ENCODE peak calls at places on chromosome 14, in nine cellular contexts. X is transverse colon, Z is prostate gland, R is endothelial cell of umbilical vein, N is sigmoid colon, D is GM12891, I is suprapubic skin, W is stomach, Y is H1. C is an unnamed sample.

GRCh38 chr14:68231832-68232642 is 412.5 kb downstream of the RAD51B start:
- DNase-seq in X (no peak), Z (no peak), R (peak; percentile 77), N (no peak), D (no peak), I (no peak), W (no peak), Y (no peak), C (no peak)

GRCh38 chr14:59126714-59127436 is 61.6 kb upstream of the DAAM1 start:
- DNase-seq in X (no peak), Z (peak; percentile 33), R (peak; percentile 64), N (no peak), D (no peak), I (no peak), W (no peak), Y (no peak), C (peak; percentile 6)

GRCh38 chr14:78016532-78016931 is 153.6 kb upstream of the NRXN3 start:
- DNase-seq in X (no peak), Z (no peak), R (no peak), N (no peak), D (no peak), I (no peak), W (no peak), Y (no peak), C (no peak)

GRCh38 chr14:69674546-69675245 is 63.3 kb downstream of the SUSD6 start:
- DNase-seq in X (no peak), Z (no peak), R (peak; percentile 64), N (no peak), D (no peak), I (no peak), W (no peak), Y (no peak), C (no peak)

GRCh38 chr14:68285421-68286179 is 466.0 kb downstream of the RAD51B start:
- DNase-seq in X (peak; percentile 23), Z (no peak), R (no peak), N (no peak), D (no peak), I (no peak), W (no peak), Y (no peak), C (no peak)

GRCh38 chr14:54529811-54530210 is 20.1 kb downstream of the CGRRF1 start:
- DNase-seq in X (peak; percentile 58), Z (peak; percentile 64), R (peak; percentile 90), N (no peak), D (no peak), I (no peak), W (no peak), Y (no peak), C (no peak)

GRCh38 chr14:100893760-100894159 is 9.8 kb downstream of the RTL1 start:
- DNase-seq in X (no peak), Z (no peak), R (no peak), N (peak; percentile 35), D (no peak), I (peak; percentile 34), W (peak; percentile 19), Y (no peak), C (no peak)

GRCh38 chr14:100434911-100435455 is 111.8 kb downstream of the SLC25A47 start:
- DNase-seq in X (no peak), Z (no peak), R (no peak), N (peak; percentile 19), D (no peak), I (no peak), W (no peak), Y (no peak), C (no peak)

GRCh38 chr14:39339003-39339402 is 93.2 kb downstream of the FBXO33 start:
- DNase-seq in X (no peak), Z (no peak), R (no peak), N (no peak), D (no peak), I (no peak), W (peak; percentile 68), Y (peak; percentile 17), C (no peak)

GRCh38 chr14:32635103-32635719 is 303.5 kb upstream of the NPAS3 start:
- DNase-seq in X (no peak), Z (no peak), R (peak; percentile 33), N (no peak), D (no peak), I (no peak), W (no peak), Y (no peak), C (no peak)

GRCh38 chr14:77067632-77068514 is 30.2 kb upstream of the CIPC start:
- DNase-seq in X (peak; percentile 78), Z (peak; percentile 61), R (peak; percentile 61), N (peak; percentile 89), D (no peak), I (no peak), W (peak; percentile 81), Y (peak; percentile 62), C (peak; percentile 61)

GRCh38 chr14:59277659-59278058 is 89.2 kb downstream of the DAAM1 start:
- DNase-seq in X (no peak), Z (no peak), R (no peak), N (no peak), D (no peak), I (no peak), W (no peak), Y (no peak), C (no peak)

GRCh38 chr14:88825078-88825458 is 617 bp downstream of the TTC8 start:
- DNase-seq in X (no peak), Z (no peak), R (no peak), N (no peak), D (no peak), I (no peak), W (no peak), Y (no peak), C (no peak)

GRCh38 chr14:44960146-44960545 is 1.6 kb downstream of the KLHL28 start:
- DNase-seq in X (no peak), Z (no peak), R (peak; percentile 11), N (no peak), D (no peak), I (no peak), W (no peak), Y (no peak), C (no peak)

GRCh38 chr14:89720076-89720687 is 234.3 kb downstream of the EFCAB11 start:
- DNase-seq in X (no peak), Z (no peak), R (no peak), N (no peak), D (no peak), I (no peak), W (no peak), Y (no peak), C (no peak)

GRCh38 chr14:31142455-31143087 is 65.0 kb downstream of the HECTD1 start:
- DNase-seq in X (no peak), Z (no peak), R (no peak), N (no peak), D (no peak), I (no peak), W (no peak), Y (no peak), C (no peak)

DNA sequence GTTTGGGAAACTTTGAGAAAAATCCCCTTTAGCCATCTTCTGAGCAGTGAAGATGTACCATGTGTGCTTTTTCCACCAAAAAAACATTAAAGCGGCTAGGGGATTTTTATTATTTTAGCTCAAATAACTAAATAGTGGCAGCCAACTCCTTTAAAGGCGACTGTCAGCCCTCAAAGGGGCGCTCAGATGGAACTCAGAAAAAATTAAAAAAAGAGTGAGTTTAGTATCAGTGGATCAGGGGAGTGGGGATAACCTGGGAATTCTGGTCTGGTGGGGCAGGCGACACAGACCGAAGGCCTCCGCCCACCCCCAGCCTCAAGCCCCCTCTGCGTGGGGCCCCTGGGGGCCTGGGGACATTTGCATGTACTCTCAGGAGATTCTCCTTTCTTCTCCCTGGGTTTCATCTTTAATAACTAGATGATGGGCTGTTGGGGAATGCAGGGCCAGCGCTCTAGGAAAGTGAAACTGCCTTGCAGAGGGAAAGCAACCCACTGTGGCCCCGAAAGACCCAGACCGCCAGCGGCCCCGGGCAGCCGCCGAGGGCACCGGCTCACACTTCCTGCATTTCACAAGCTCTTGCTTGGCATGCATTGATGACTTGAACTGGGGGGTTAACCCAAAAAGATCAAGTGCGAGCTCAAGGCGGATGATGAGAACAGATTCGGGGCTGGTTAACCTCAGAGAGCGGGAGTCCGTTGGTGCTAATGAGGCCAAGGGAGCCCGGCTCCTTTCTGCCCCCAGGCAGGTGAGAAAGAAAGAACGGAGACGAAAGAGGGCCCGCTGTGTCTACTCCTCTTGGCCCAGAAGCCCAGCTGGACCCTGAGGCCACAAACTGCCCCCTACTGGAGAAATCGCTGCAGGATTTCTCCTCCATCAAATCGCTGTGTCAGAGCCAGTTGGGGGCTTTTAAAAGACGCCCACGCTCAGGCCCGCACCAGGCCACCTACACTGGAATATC is 7.3 kb upstream of the BATF start:
- DNase-seq in X (peak; percentile 52), Z (no peak), R (peak; percentile 17), N (no peak), D (no peak), I (no peak), W (no peak), Y (no peak), C (no peak)
- TF ChIP-seq POLR2AphosphoS5 in X (no peak), Z (no peak), R (no peak), N (no peak), D (no peak), I (no peak), W (no peak), Y (no peak), C (no peak)

DNA sequence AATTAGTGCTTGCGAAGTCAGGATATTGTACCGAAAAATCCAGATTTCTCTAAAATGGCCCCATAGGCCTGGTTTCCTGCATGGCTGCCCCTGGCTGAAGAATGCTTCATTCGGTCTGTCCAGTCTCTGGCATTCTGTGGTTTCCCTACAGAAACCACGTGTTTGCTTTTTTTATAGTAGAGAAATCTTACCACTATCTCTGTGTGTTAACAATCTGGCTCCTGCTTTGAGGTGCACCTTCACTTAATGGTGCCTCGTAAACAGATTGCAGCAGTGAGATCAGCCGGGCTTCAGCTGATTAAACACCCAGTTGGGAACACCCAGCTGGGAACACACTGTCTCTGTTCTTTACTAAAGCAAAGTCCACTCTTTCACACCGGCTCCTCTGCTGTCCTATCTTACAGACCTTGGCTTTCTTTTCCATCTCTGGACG is 6.7 kb upstream of the DNAAF2 start:
- DNase-seq in X (peak; percentile 78), Z (peak; percentile 84), R (no peak), N (no peak), D (no peak), I (no peak), W (peak; percentile 75), Y (no peak), C (no peak)
- TF ChIP-seq POLR2A in X (peak; percentile 47), Z (peak; percentile 19), R (no peak), N (no peak), D (no peak), I (no peak), W (no peak), Y (no peak), C (no peak)

DNA sequence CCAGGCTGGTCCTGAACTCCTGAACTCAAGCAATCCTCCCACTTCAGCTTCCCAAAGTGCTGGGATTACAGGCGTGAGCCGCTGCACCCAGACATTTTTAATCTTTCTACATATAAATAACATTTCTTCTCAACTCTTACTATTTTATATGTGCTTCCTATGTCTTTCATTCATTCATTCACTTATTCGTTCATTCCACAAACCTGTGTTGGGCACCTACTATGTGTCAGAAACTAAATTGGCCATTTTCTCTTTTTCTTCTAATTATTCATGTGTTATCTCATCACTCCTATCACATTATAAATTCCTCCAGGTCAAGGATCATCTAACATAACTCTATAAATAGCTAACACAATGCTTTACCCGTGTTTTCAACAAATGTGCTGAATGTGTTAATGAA is 23.7 kb downstream of the FOXA1 start:
- DNase-seq in X (no peak), Z (no peak), R (no peak), N (no peak), D (no peak), I (no peak), W (no peak), Y (no peak), C (no peak)
- TF ChIP-seq POLR2AphosphoS5 in X (no peak), Z (no peak), R (no peak), N (no peak), D (no peak), I (no peak), W (no peak), Y (no peak), C (no peak)

GRCh38 chr14:51592836-51593235 is 58.9 kb upstream of the FRMD6 start:
- DNase-seq in X (no peak), Z (no peak), R (no peak), N (no peak), D (no peak), I (no peak), W (no peak), Y (no peak), C (no peak)
- TF ChIP-seq POLR2A in X (no peak), Z (no peak), R (no peak), N (no peak), D (no peak), I (no peak), W (no peak), Y (no peak), C (no peak)

C was measured in GM12892.